ENCODE peak calls at places on chromosomes 5 and 9, in seven cellular contexts. One of them, this sample, is unnamed.

GRCh38 chr9:134707031-134707680 is 65.6 kb downstream of the COL5A1 start:
- DNase-seq in heart right ventricle: peak
- DNase-seq in pancreas: no peak
- DNase-seq in mammary epithelial cell: no peak
- DNase-seq in GM23248: peak
- DNase-seq in LoVo: no peak
- DNase-seq in transverse colon: peak
- DNase-seq in this sample: no peak

GRCh38 chr5:134131165-134131564 is 16.7 kb downstream of the TCF7 start:
- DNase-seq in GM23248: no peak
- DNase-seq in pancreas: peak
- DNase-seq in mammary epithelial cell: no peak
- DNase-seq in transverse colon: no peak
- DNase-seq in heart right ventricle: no peak
- DNase-seq in LoVo: no peak
- DNase-seq in this sample: no peak

GRCh38 chr5:143198332-143198731 is 205.2 kb downstream of the NR3C1 start:
- DNase-seq in GM23248: no peak
- DNase-seq in pancreas: no peak
- DNase-seq in heart right ventricle: no peak
- DNase-seq in transverse colon: no peak
- DNase-seq in LoVo: no peak
- DNase-seq in mammary epithelial cell: no peak
- DNase-seq in this sample: no peak

GRCh38 chr9:6132650-6133049 is 83.0 kb upstream of the IL33 start:
- DNase-seq in mammary epithelial cell: no peak
- DNase-seq in heart right ventricle: no peak
- DNase-seq in transverse colon: no peak
- DNase-seq in pancreas: no peak
- DNase-seq in GM23248: no peak
- DNase-seq in LoVo: no peak
- DNase-seq in this sample: no peak

GRCh38 chr5:55623789-55624188 is 88.3 kb downstream of the SLC38A9 start:
- DNase-seq in pancreas: no peak
- DNase-seq in mammary epithelial cell: no peak
- DNase-seq in LoVo: no peak
- DNase-seq in GM23248: no peak
- DNase-seq in transverse colon: no peak
- DNase-seq in heart right ventricle: no peak
- DNase-seq in this sample: no peak

GRCh38 chr9:133979921-133980863 is 11.9 kb downstream of the VAV2 start:
- DNase-seq in LoVo: no peak
- DNase-seq in heart right ventricle: no peak
- DNase-seq in mammary epithelial cell: no peak
- DNase-seq in transverse colon: no peak
- DNase-seq in pancreas: peak
- DNase-seq in GM23248: no peak
- DNase-seq in this sample: no peak

GRCh38 chr5:40754381-40755092 is 1.2 kb downstream of the TTC33 start:
- DNase-seq in mammary epithelial cell: no peak
- DNase-seq in pancreas: no peak
- DNase-seq in GM23248: peak
- DNase-seq in LoVo: no peak
- DNase-seq in transverse colon: no peak
- DNase-seq in heart right ventricle: no peak
- DNase-seq in this sample: no peak

GRCh38 chr9:129875181-129875611 is 39.9 kb downstream of the USP20 start:
- DNase-seq in transverse colon: no peak
- DNase-seq in mammary epithelial cell: no peak
- DNase-seq in heart right ventricle: no peak
- DNase-seq in GM23248: no peak
- DNase-seq in pancreas: no peak
- DNase-seq in LoVo: no peak
- DNase-seq in this sample: no peak

GRCh38 chr5:133864711-133865110 is 103.7 kb downstream of the C5orf15 start:
- DNase-seq in LoVo: no peak
- DNase-seq in heart right ventricle: no peak
- DNase-seq in GM23248: no peak
- DNase-seq in mammary epithelial cell: no peak
- DNase-seq in pancreas: no peak
- DNase-seq in transverse colon: no peak
- DNase-seq in this sample: no peak

GRCh38 chr5:81268797-81269196 is 32.6 kb upstream of the ZCCHC9 start:
- DNase-seq in LoVo: peak
- DNase-seq in GM23248: peak
- DNase-seq in pancreas: no peak
- DNase-seq in mammary epithelial cell: peak
- DNase-seq in transverse colon: no peak
- DNase-seq in heart right ventricle: no peak
- DNase-seq in this sample: no peak

GRCh38 chr9:1837453-1838084 is 177.6 kb upstream of the SMARCA2 start:
- DNase-seq in heart right ventricle: no peak
- DNase-seq in GM23248: peak
- DNase-seq in pancreas: no peak
- DNase-seq in mammary epithelial cell: peak
- DNase-seq in transverse colon: peak
- DNase-seq in LoVo: peak
- DNase-seq in this sample: peak

GRCh38 chr5:166370928-166371690 is 1920.3 kb upstream of the WWC1 start:
- DNase-seq in mammary epithelial cell: no peak
- DNase-seq in transverse colon: no peak
- DNase-seq in GM23248: peak
- DNase-seq in pancreas: no peak
- DNase-seq in LoVo: peak
- DNase-seq in heart right ventricle: no peak
- DNase-seq in this sample: no peak

GRCh38 chr9:27888661-27889295 is 315.5 kb upstream of the C9orf72 start:
- DNase-seq in GM23248: peak
- DNase-seq in LoVo: peak
- DNase-seq in mammary epithelial cell: peak
- DNase-seq in transverse colon: peak
- DNase-seq in pancreas: peak
- DNase-seq in heart right ventricle: no peak
- DNase-seq in this sample: peak

GRCh38 chr5:146047396-146047795 is 58.0 kb downstream of the PLAC8L1 start:
- DNase-seq in LoVo: peak
- DNase-seq in pancreas: no peak
- DNase-seq in transverse colon: peak
- DNase-seq in heart right ventricle: no peak
- DNase-seq in mammary epithelial cell: peak
- DNase-seq in GM23248: no peak
- DNase-seq in this sample: no peak

GRCh38 chr5:136191304-136192014 is 1.5 kb downstream of the SMIM32 start:
- DNase-seq in LoVo: no peak
- DNase-seq in heart right ventricle: no peak
- DNase-seq in mammary epithelial cell: peak
- DNase-seq in pancreas: no peak
- DNase-seq in transverse colon: peak
- DNase-seq in GM23248: peak
- DNase-seq in this sample: peak